ENCODE peak calls at places on chromosomes 6 and 20, in seven cellular contexts. One of them, this sample, is unnamed.

GRCh38 chr6:47103931-47104330 is 61.8 kb upstream of the ADGRF1 start:
- DNase-seq in GM13977: no peak
- DNase-seq in activated naive CD4-positive, alpha-beta T cell treated with anti-CD3 and anti-CD28 coated beads, Interleukin-2, amount 50 U/mL, for 72 hours: no peak
- DNase-seq in glutamatergic neuron: no peak
- DNase-seq in RWPE1: no peak
- DNase-seq in stimulated activated CD4-positive, alpha-beta T cell treated with anti-CD3 and anti-CD28 coated beads, Interleukin-2, amount 100 ng/mL, for 4 hours: no peak
- DNase-seq in nucleus accumbens: no peak
- DNase-seq in this sample: no peak

GRCh38 chr6:56891754-56892153 is 63.2 kb upstream of the BEND6 start:
- DNase-seq in GM13977: no peak
- DNase-seq in activated naive CD4-positive, alpha-beta T cell treated with anti-CD3 and anti-CD28 coated beads, Interleukin-2, amount 50 U/mL, for 72 hours: no peak
- DNase-seq in glutamatergic neuron: no peak
- DNase-seq in RWPE1: no peak
- DNase-seq in stimulated activated CD4-positive, alpha-beta T cell treated with anti-CD3 and anti-CD28 coated beads, Interleukin-2, amount 100 ng/mL, for 4 hours: no peak
- DNase-seq in nucleus accumbens: no peak
- DNase-seq in this sample: no peak

GRCh38 chr20:64021124-64021975 is 14.6 kb upstream of the C20orf204 start:
- DNase-seq in GM13977: no peak
- DNase-seq in activated naive CD4-positive, alpha-beta T cell treated with anti-CD3 and anti-CD28 coated beads, Interleukin-2, amount 50 U/mL, for 72 hours: no peak
- DNase-seq in glutamatergic neuron: no peak
- DNase-seq in RWPE1: no peak
- DNase-seq in stimulated activated CD4-positive, alpha-beta T cell treated with anti-CD3 and anti-CD28 coated beads, Interleukin-2, amount 100 ng/mL, for 4 hours: no peak
- DNase-seq in nucleus accumbens: no peak
- DNase-seq in this sample: no peak

GRCh38 chr20:47610247-47610944 is 108.7 kb downstream of the NCOA3 start:
- DNase-seq in GM13977: peak; percentile 58
- DNase-seq in activated naive CD4-positive, alpha-beta T cell treated with anti-CD3 and anti-CD28 coated beads, Interleukin-2, amount 50 U/mL, for 72 hours: peak; percentile 61
- DNase-seq in glutamatergic neuron: no peak
- DNase-seq in RWPE1: peak; percentile 80
- DNase-seq in stimulated activated CD4-positive, alpha-beta T cell treated with anti-CD3 and anti-CD28 coated beads, Interleukin-2, amount 100 ng/mL, for 4 hours: peak; percentile 86
- DNase-seq in nucleus accumbens: no peak
- DNase-seq in this sample: no peak

GRCh38 chr6:109183109-109183508 is 87.8 kb downstream of the CEP57L1 start:
- DNase-seq in GM13977: no peak
- DNase-seq in activated naive CD4-positive, alpha-beta T cell treated with anti-CD3 and anti-CD28 coated beads, Interleukin-2, amount 50 U/mL, for 72 hours: no peak
- DNase-seq in glutamatergic neuron: no peak
- DNase-seq in RWPE1: peak; percentile 15
- DNase-seq in stimulated activated CD4-positive, alpha-beta T cell treated with anti-CD3 and anti-CD28 coated beads, Interleukin-2, amount 100 ng/mL, for 4 hours: no peak
- DNase-seq in nucleus accumbens: no peak
- DNase-seq in this sample: no peak

GRCh38 chr6:4348462-4349112 is 213.2 kb upstream of the ECI2 start:
- DNase-seq in GM13977: peak; percentile 71
- DNase-seq in activated naive CD4-positive, alpha-beta T cell treated with anti-CD3 and anti-CD28 coated beads, Interleukin-2, amount 50 U/mL, for 72 hours: no peak
- DNase-seq in glutamatergic neuron: no peak
- DNase-seq in RWPE1: no peak
- DNase-seq in stimulated activated CD4-positive, alpha-beta T cell treated with anti-CD3 and anti-CD28 coated beads, Interleukin-2, amount 100 ng/mL, for 4 hours: no peak
- DNase-seq in nucleus accumbens: no peak
- DNase-seq in this sample: no peak

GRCh38 chr6:53566755-53567154 is 21.9 kb upstream of the GCLC start:
- DNase-seq in GM13977: no peak
- DNase-seq in activated naive CD4-positive, alpha-beta T cell treated with anti-CD3 and anti-CD28 coated beads, Interleukin-2, amount 50 U/mL, for 72 hours: no peak
- DNase-seq in glutamatergic neuron: no peak
- DNase-seq in RWPE1: no peak
- DNase-seq in stimulated activated CD4-positive, alpha-beta T cell treated with anti-CD3 and anti-CD28 coated beads, Interleukin-2, amount 100 ng/mL, for 4 hours: no peak
- DNase-seq in nucleus accumbens: no peak
- DNase-seq in this sample: no peak

GRCh38 chr20:10436053-10436699 is 1.1 kb downstream of the SLX4IP start:
- DNase-seq in GM13977: no peak
- DNase-seq in activated naive CD4-positive, alpha-beta T cell treated with anti-CD3 and anti-CD28 coated beads, Interleukin-2, amount 50 U/mL, for 72 hours: no peak
- DNase-seq in glutamatergic neuron: no peak
- DNase-seq in RWPE1: no peak
- DNase-seq in stimulated activated CD4-positive, alpha-beta T cell treated with anti-CD3 and anti-CD28 coated beads, Interleukin-2, amount 100 ng/mL, for 4 hours: no peak
- DNase-seq in nucleus accumbens: no peak
- DNase-seq in this sample: no peak

GRCh38 chr6:72622094-72622540 is 253 bp downstream of the KCNQ5 start:
- DNase-seq in GM13977: peak; percentile 72
- DNase-seq in activated naive CD4-positive, alpha-beta T cell treated with anti-CD3 and anti-CD28 coated beads, Interleukin-2, amount 50 U/mL, for 72 hours: peak; percentile 65
- DNase-seq in glutamatergic neuron: peak; percentile 71
- DNase-seq in RWPE1: peak; percentile 40
- DNase-seq in stimulated activated CD4-positive, alpha-beta T cell treated with anti-CD3 and anti-CD28 coated beads, Interleukin-2, amount 100 ng/mL, for 4 hours: peak; percentile 65
- DNase-seq in nucleus accumbens: peak; percentile 17
- DNase-seq in this sample: peak; percentile 81

GRCh38 chr6:163872335-163872734 is 457.8 kb downstream of the QKI start:
- DNase-seq in GM13977: no peak
- DNase-seq in activated naive CD4-positive, alpha-beta T cell treated with anti-CD3 and anti-CD28 coated beads, Interleukin-2, amount 50 U/mL, for 72 hours: no peak
- DNase-seq in glutamatergic neuron: no peak
- DNase-seq in RWPE1: peak; percentile 15
- DNase-seq in stimulated activated CD4-positive, alpha-beta T cell treated with anti-CD3 and anti-CD28 coated beads, Interleukin-2, amount 100 ng/mL, for 4 hours: no peak
- DNase-seq in nucleus accumbens: no peak
- DNase-seq in this sample: no peak

GRCh38 chr6:5580736-5581568 is 319.6 kb downstream of the FARS2 start:
- DNase-seq in GM13977: no peak
- DNase-seq in activated naive CD4-positive, alpha-beta T cell treated with anti-CD3 and anti-CD28 coated beads, Interleukin-2, amount 50 U/mL, for 72 hours: no peak
- DNase-seq in glutamatergic neuron: no peak
- DNase-seq in RWPE1: no peak
- DNase-seq in stimulated activated CD4-positive, alpha-beta T cell treated with anti-CD3 and anti-CD28 coated beads, Interleukin-2, amount 100 ng/mL, for 4 hours: no peak
- DNase-seq in nucleus accumbens: no peak
- DNase-seq in this sample: peak; percentile 44

GRCh38 chr6:75268121-75268987 is 16.2 kb downstream of the TMEM30A start:
- DNase-seq in GM13977: no peak
- DNase-seq in activated naive CD4-positive, alpha-beta T cell treated with anti-CD3 and anti-CD28 coated beads, Interleukin-2, amount 50 U/mL, for 72 hours: no peak
- DNase-seq in glutamatergic neuron: no peak
- DNase-seq in RWPE1: peak; percentile 26
- DNase-seq in stimulated activated CD4-positive, alpha-beta T cell treated with anti-CD3 and anti-CD28 coated beads, Interleukin-2, amount 100 ng/mL, for 4 hours: no peak
- DNase-seq in nucleus accumbens: no peak
- DNase-seq in this sample: no peak

GRCh38 chr6:158817298-158818007 is 1.7 kb downstream of the EZR start:
- DNase-seq in GM13977: no peak
- DNase-seq in activated naive CD4-positive, alpha-beta T cell treated with anti-CD3 and anti-CD28 coated beads, Interleukin-2, amount 50 U/mL, for 72 hours: peak; percentile 57
- DNase-seq in glutamatergic neuron: peak; percentile 55
- DNase-seq in RWPE1: no peak
- DNase-seq in stimulated activated CD4-positive, alpha-beta T cell treated with anti-CD3 and anti-CD28 coated beads, Interleukin-2, amount 100 ng/mL, for 4 hours: no peak
- DNase-seq in nucleus accumbens: no peak
- DNase-seq in this sample: no peak

GRCh38 chr20:57772349-57772964 is 62.6 kb upstream of the PMEPA1 start:
- DNase-seq in GM13977: no peak
- DNase-seq in activated naive CD4-positive, alpha-beta T cell treated with anti-CD3 and anti-CD28 coated beads, Interleukin-2, amount 50 U/mL, for 72 hours: no peak
- DNase-seq in glutamatergic neuron: no peak
- DNase-seq in RWPE1: peak; percentile 99
- DNase-seq in stimulated activated CD4-positive, alpha-beta T cell treated with anti-CD3 and anti-CD28 coated beads, Interleukin-2, amount 100 ng/mL, for 4 hours: peak; percentile 13
- DNase-seq in nucleus accumbens: no peak
- DNase-seq in this sample: no peak

GRCh38 chr6:108492131-108492766 is 68.5 kb upstream of the FOXO3 start:
- DNase-seq in GM13977: peak; percentile 34
- DNase-seq in activated naive CD4-positive, alpha-beta T cell treated with anti-CD3 and anti-CD28 coated beads, Interleukin-2, amount 50 U/mL, for 72 hours: no peak
- DNase-seq in glutamatergic neuron: no peak
- DNase-seq in RWPE1: peak; percentile 39
- DNase-seq in stimulated activated CD4-positive, alpha-beta T cell treated with anti-CD3 and anti-CD28 coated beads, Interleukin-2, amount 100 ng/mL, for 4 hours: no peak
- DNase-seq in nucleus accumbens: no peak
- DNase-seq in this sample: peak; percentile 34

GRCh38 chr20:57658447-57659130 is 38.4 kb upstream of the ZBP1 start:
- DNase-seq in GM13977: peak; percentile 28
- DNase-seq in activated naive CD4-positive, alpha-beta T cell treated with anti-CD3 and anti-CD28 coated beads, Interleukin-2, amount 50 U/mL, for 72 hours: peak; percentile 39
- DNase-seq in glutamatergic neuron: peak; percentile 10
- DNase-seq in RWPE1: no peak
- DNase-seq in stimulated activated CD4-positive, alpha-beta T cell treated with anti-CD3 and anti-CD28 coated beads, Interleukin-2, amount 100 ng/mL, for 4 hours: no peak
- DNase-seq in nucleus accumbens: no peak
- DNase-seq in this sample: no peak

GRCh38 chr6:24926192-24926591 is 9.6 kb downstream of the RIPOR2 start:
- DNase-seq in GM13977: no peak
- DNase-seq in activated naive CD4-positive, alpha-beta T cell treated with anti-CD3 and anti-CD28 coated beads, Interleukin-2, amount 50 U/mL, for 72 hours: no peak
- DNase-seq in glutamatergic neuron: no peak
- DNase-seq in RWPE1: no peak
- DNase-seq in stimulated activated CD4-positive, alpha-beta T cell treated with anti-CD3 and anti-CD28 coated beads, Interleukin-2, amount 100 ng/mL, for 4 hours: no peak
- DNase-seq in nucleus accumbens: no peak
- DNase-seq in this sample: no peak

GRCh38 chr6:73969982-73970960 is 274.3 kb downstream of the CD109 start:
- DNase-seq in GM13977: peak; percentile 29
- DNase-seq in activated naive CD4-positive, alpha-beta T cell treated with anti-CD3 and anti-CD28 coated beads, Interleukin-2, amount 50 U/mL, for 72 hours: no peak
- DNase-seq in glutamatergic neuron: no peak
- DNase-seq in RWPE1: peak; percentile 57
- DNase-seq in stimulated activated CD4-positive, alpha-beta T cell treated with anti-CD3 and anti-CD28 coated beads, Interleukin-2, amount 100 ng/mL, for 4 hours: no peak
- DNase-seq in nucleus accumbens: no peak
- DNase-seq in this sample: no peak

GRCh38 chr20:45337367-45338120 is 10.7 kb downstream of the SDC4 start:
- DNase-seq in GM13977: no peak
- DNase-seq in activated naive CD4-positive, alpha-beta T cell treated with anti-CD3 and anti-CD28 coated beads, Interleukin-2, amount 50 U/mL, for 72 hours: no peak
- DNase-seq in glutamatergic neuron: no peak
- DNase-seq in RWPE1: peak; percentile 89
- DNase-seq in stimulated activated CD4-positive, alpha-beta T cell treated with anti-CD3 and anti-CD28 coated beads, Interleukin-2, amount 100 ng/mL, for 4 hours: no peak
- DNase-seq in nucleus accumbens: peak; percentile 8
- DNase-seq in this sample: no peak

GRCh38 chr6:23348185-23348584 is 777.8 kb upstream of the NRSN1 start:
- DNase-seq in GM13977: no peak
- DNase-seq in activated naive CD4-positive, alpha-beta T cell treated with anti-CD3 and anti-CD28 coated beads, Interleukin-2, amount 50 U/mL, for 72 hours: no peak
- DNase-seq in glutamatergic neuron: no peak
- DNase-seq in RWPE1: no peak
- DNase-seq in stimulated activated CD4-positive, alpha-beta T cell treated with anti-CD3 and anti-CD28 coated beads, Interleukin-2, amount 100 ng/mL, for 4 hours: no peak
- DNase-seq in nucleus accumbens: no peak
- DNase-seq in this sample: no peak

GRCh38 chr20:45985573-45985972 is 13.6 kb upstream of the ZNF335 start:
- DNase-seq in GM13977: no peak
- DNase-seq in activated naive CD4-positive, alpha-beta T cell treated with anti-CD3 and anti-CD28 coated beads, Interleukin-2, amount 50 U/mL, for 72 hours: no peak
- DNase-seq in glutamatergic neuron: peak; percentile 56
- DNase-seq in RWPE1: no peak
- DNase-seq in stimulated activated CD4-positive, alpha-beta T cell treated with anti-CD3 and anti-CD28 coated beads, Interleukin-2, amount 100 ng/mL, for 4 hours: no peak
- DNase-seq in nucleus accumbens: no peak
- DNase-seq in this sample: no peak

GRCh38 chr6:104896914-104897313 is 37.2 kb upstream of the HACE1 start:
- DNase-seq in GM13977: no peak
- DNase-seq in activated naive CD4-positive, alpha-beta T cell treated with anti-CD3 and anti-CD28 coated beads, Interleukin-2, amount 50 U/mL, for 72 hours: no peak
- DNase-seq in glutamatergic neuron: no peak
- DNase-seq in RWPE1: peak; percentile 14
- DNase-seq in stimulated activated CD4-positive, alpha-beta T cell treated with anti-CD3 and anti-CD28 coated beads, Interleukin-2, amount 100 ng/mL, for 4 hours: no peak
- DNase-seq in nucleus accumbens: no peak
- DNase-seq in this sample: no peak

GRCh38 chr20:56460459-56460858 is 8.0 kb upstream of the RTF2 start:
- DNase-seq in GM13977: no peak
- DNase-seq in activated naive CD4-positive, alpha-beta T cell treated with anti-CD3 and anti-CD28 coated beads, Interleukin-2, amount 50 U/mL, for 72 hours: no peak
- DNase-seq in glutamatergic neuron: no peak
- DNase-seq in RWPE1: no peak
- DNase-seq in stimulated activated CD4-positive, alpha-beta T cell treated with anti-CD3 and anti-CD28 coated beads, Interleukin-2, amount 100 ng/mL, for 4 hours: no peak
- DNase-seq in nucleus accumbens: no peak
- DNase-seq in this sample: peak; percentile 34

GRCh38 chr6:132161283-132161682 is 210.1 kb upstream of the CCN2 start:
- DNase-seq in GM13977: peak; percentile 3
- DNase-seq in activated naive CD4-positive, alpha-beta T cell treated with anti-CD3 and anti-CD28 coated beads, Interleukin-2, amount 50 U/mL, for 72 hours: no peak
- DNase-seq in glutamatergic neuron: no peak
- DNase-seq in RWPE1: peak; percentile 16
- DNase-seq in stimulated activated CD4-positive, alpha-beta T cell treated with anti-CD3 and anti-CD28 coated beads, Interleukin-2, amount 100 ng/mL, for 4 hours: no peak
- DNase-seq in nucleus accumbens: no peak
- DNase-seq in this sample: no peak

GRCh38 chr6:109311481-109311880 is 70.8 kb downstream of the CD164 start:
- DNase-seq in GM13977: no peak
- DNase-seq in activated naive CD4-positive, alpha-beta T cell treated with anti-CD3 and anti-CD28 coated beads, Interleukin-2, amount 50 U/mL, for 72 hours: no peak
- DNase-seq in glutamatergic neuron: no peak
- DNase-seq in RWPE1: no peak
- DNase-seq in stimulated activated CD4-positive, alpha-beta T cell treated with anti-CD3 and anti-CD28 coated beads, Interleukin-2, amount 100 ng/mL, for 4 hours: no peak
- DNase-seq in nucleus accumbens: no peak
- DNase-seq in this sample: no peak

GRCh38 chr6:166245148-166245547 is 63.0 kb downstream of the PRR18 start:
- DNase-seq in GM13977: no peak
- DNase-seq in activated naive CD4-positive, alpha-beta T cell treated with anti-CD3 and anti-CD28 coated beads, Interleukin-2, amount 50 U/mL, for 72 hours: no peak
- DNase-seq in glutamatergic neuron: no peak
- DNase-seq in RWPE1: no peak
- DNase-seq in stimulated activated CD4-positive, alpha-beta T cell treated with anti-CD3 and anti-CD28 coated beads, Interleukin-2, amount 100 ng/mL, for 4 hours: no peak
- DNase-seq in nucleus accumbens: no peak
- DNase-seq in this sample: no peak

GRCh38 chr6:127748290-127748689 is 152.6 kb downstream of the THEMIS start:
- DNase-seq in GM13977: no peak
- DNase-seq in activated naive CD4-positive, alpha-beta T cell treated with anti-CD3 and anti-CD28 coated beads, Interleukin-2, amount 50 U/mL, for 72 hours: no peak
- DNase-seq in glutamatergic neuron: no peak
- DNase-seq in RWPE1: no peak
- DNase-seq in stimulated activated CD4-positive, alpha-beta T cell treated with anti-CD3 and anti-CD28 coated beads, Interleukin-2, amount 100 ng/mL, for 4 hours: no peak
- DNase-seq in nucleus accumbens: no peak
- DNase-seq in this sample: no peak

GRCh38 chr6:22631101-22631500 is 61.7 kb downstream of the HDGFL1 start:
- DNase-seq in GM13977: no peak
- DNase-seq in activated naive CD4-positive, alpha-beta T cell treated with anti-CD3 and anti-CD28 coated beads, Interleukin-2, amount 50 U/mL, for 72 hours: no peak
- DNase-seq in glutamatergic neuron: no peak
- DNase-seq in RWPE1: no peak
- DNase-seq in stimulated activated CD4-positive, alpha-beta T cell treated with anti-CD3 and anti-CD28 coated beads, Interleukin-2, amount 100 ng/mL, for 4 hours: no peak
- DNase-seq in nucleus accumbens: no peak
- DNase-seq in this sample: no peak

GRCh38 chr20:19835533-19836222 is 77.6 kb downstream of the RIN2 start:
- DNase-seq in GM13977: no peak
- DNase-seq in activated naive CD4-positive, alpha-beta T cell treated with anti-CD3 and anti-CD28 coated beads, Interleukin-2, amount 50 U/mL, for 72 hours: no peak
- DNase-seq in glutamatergic neuron: peak; percentile 67
- DNase-seq in RWPE1: no peak
- DNase-seq in stimulated activated CD4-positive, alpha-beta T cell treated with anti-CD3 and anti-CD28 coated beads, Interleukin-2, amount 100 ng/mL, for 4 hours: no peak
- DNase-seq in nucleus accumbens: peak; percentile 73
- DNase-seq in this sample: no peak

GRCh38 chr20:52972965-52973819 is 1.0 kb downstream of the TSHZ2 start:
- DNase-seq in GM13977: no peak
- DNase-seq in activated naive CD4-positive, alpha-beta T cell treated with anti-CD3 and anti-CD28 coated beads, Interleukin-2, amount 50 U/mL, for 72 hours: peak; percentile 63
- DNase-seq in glutamatergic neuron: peak; percentile 54
- DNase-seq in RWPE1: peak; percentile 44
- DNase-seq in stimulated activated CD4-positive, alpha-beta T cell treated with anti-CD3 and anti-CD28 coated beads, Interleukin-2, amount 100 ng/mL, for 4 hours: peak; percentile 29
- DNase-seq in nucleus accumbens: no peak
- DNase-seq in this sample: no peak

This sample was measured in naive B cell.